ENCODE peak calls at places on chromosomes 3 and 15, in nine cellular contexts. T is foreskin keratinocyte; U is RPMI7951; C is NCI-H1417; O is Daoy; W is GDM1; V is stimulated activated CD8-positive, alpha-beta memory T cell treated with anti-CD3 and anti-CD28 coated beads, Interleukin-12 subunit alpha, Interleukin-12 subunit beta, amount 100 ng/mL, for 4 hours; A is stimulated activated naive CD8-positive, alpha-beta T cell treated with anti-CD3 and anti-CD28 coated beads, Interleukin-15, amount 100 ng/mL, for 72 hours; B is GM06990. R is an unnamed sample.

GRCh38 chr3:186413615-186414415 is 51.8 kb upstream of the DGKG start:
- DNase-seq in T (no peak), V (peak; percentile 4), C (peak; percentile 92), W (no peak), B (peak; percentile 52), U (peak; percentile 15), O (peak; percentile 21), A (no peak), R (peak; percentile 21)

GRCh38 chr3:9214599-9214998 is 34.8 kb downstream of the SRGAP3 start:
- DNase-seq in U (peak; percentile 88), V (no peak), W (no peak), B (no peak), C (no peak), O (peak; percentile 57), A (no peak), T (peak; percentile 42), R (peak; percentile 70)

GRCh38 chr3:126480864-126481263 is 5.2 kb upstream of the ZXDC start:
- DNase-seq in T (no peak), V (no peak), B (no peak), A (no peak), O (no peak), W (no peak), U (no peak), C (no peak), R (no peak)

GRCh38 chr3:107264888-107265287 is 112.4 kb upstream of the CCDC54 start:
- DNase-seq in B (no peak), U (no peak), T (no peak), W (no peak), O (no peak), C (peak; percentile 10), A (no peak), V (no peak), R (no peak)

GRCh38 chr3:117706037-117706436 is 996.5 kb downstream of the TUSC7 start:
- DNase-seq in T (peak; percentile 80), U (peak; percentile 1), A (no peak), C (no peak), V (no peak), O (peak; percentile 17), B (no peak), W (no peak), R (no peak)

GRCh38 chr3:157089455-157090221 is 70.3 kb downstream of the CCNL1 start:
- DNase-seq in W (no peak), T (peak; percentile 56), A (no peak), B (peak; percentile 28), C (no peak), O (peak; percentile 79), U (peak; percentile 57), V (no peak), R (peak; percentile 63)

GRCh38 chr15:98728107-98728810 is 79.9 kb downstream of the IGF1R start:
- DNase-seq in C (peak; percentile 13), A (no peak), T (no peak), O (peak; percentile 19), V (no peak), B (no peak), U (no peak), W (no peak), R (no peak)

GRCh38 chr3:65854606-65855304 is 184.0 kb downstream of the MAGI1 start:
- DNase-seq in V (no peak), T (peak; percentile 61), C (peak; percentile 88), O (peak; percentile 34), A (no peak), U (peak; percentile 41), W (no peak), B (peak; percentile 36), R (peak; percentile 47)

GRCh38 chr15:87949934-87950298 is 306.6 kb downstream of the NTRK3 start:
- DNase-seq in A (no peak), W (no peak), B (no peak), C (no peak), O (no peak), T (no peak), U (no peak), V (no peak), R (no peak)

GRCh38 chr15:68596691-68597090 is 17.9 kb downstream of the CORO2B start:
- DNase-seq in V (no peak), A (no peak), O (no peak), T (no peak), W (no peak), U (no peak), B (no peak), C (no peak), R (no peak)

GRCh38 chr3:69370945-69371301 is 15.0 kb downstream of the FRMD4B start:
- DNase-seq in T (peak; percentile 85), U (no peak), B (no peak), A (no peak), C (no peak), O (no peak), V (no peak), W (no peak), R (peak; percentile 78)

GRCh38 chr3:126716057-126716456 is 12.0 kb downstream of the CHCHD6 start:
- DNase-seq in V (no peak), B (no peak), T (no peak), U (no peak), O (no peak), C (no peak), A (no peak), W (no peak), R (no peak)

GRCh38 chr3:52851348-52851747 is 16.5 kb upstream of the MUSTN1 start:
- DNase-seq in C (peak; percentile 72), V (no peak), A (peak; percentile 42), O (peak; percentile 16), U (peak; percentile 43), B (no peak), W (no peak), T (no peak), R (peak; percentile 65)

GRCh38 chr15:49847937-49848823 is 227.3 kb downstream of the DTWD1 start:
- DNase-seq in A (no peak), U (peak; percentile 85), B (no peak), C (no peak), T (no peak), O (peak; percentile 47), W (no peak), V (no peak), R (peak; percentile 96)

GRCh38 chr3:51955893-51956770 is 951 bp downstream of the GPR62 start:
- DNase-seq in A (peak; percentile 56), B (no peak), T (no peak), W (no peak), U (no peak), O (peak; percentile 36), C (no peak), V (no peak), R (no peak)

GRCh38 chr15:80977627-80978036 is 12.0 kb downstream of the MESD start:
- DNase-seq in V (no peak), B (no peak), U (peak; percentile 30), T (no peak), W (peak; percentile 32), A (peak; percentile 24), O (peak; percentile 58), C (peak; percentile 60), R (no peak)

GRCh38 chr3:179149951-179150350 is 1.8 kb downstream of the PIK3CA start:
- DNase-seq in U (peak; percentile 1), B (no peak), C (no peak), O (no peak), A (no peak), V (no peak), T (no peak), W (no peak), R (no peak)

GRCh38 chr15:88324241-88325065 is 67.9 kb upstream of the NTRK3 start:
- DNase-seq in T (no peak), V (no peak), U (peak; percentile 33), A (no peak), B (no peak), O (no peak), W (no peak), C (no peak), R (no peak)

GRCh38 chr3:134367412-134367811 is 6.8 kb downstream of the AMOTL2 start:
- DNase-seq in O (no peak), B (no peak), W (no peak), A (no peak), U (no peak), C (no peak), T (no peak), V (no peak), R (no peak)

GRCh38 chr15:63436872-63437375 is 55.3 kb upstream of the CA12 start:
- DNase-seq in U (peak; percentile 87), C (peak; percentile 82), W (peak; percentile 17), A (peak; percentile 77), V (peak; percentile 28), T (peak; percentile 22), O (peak; percentile 81), B (no peak), R (peak; percentile 76)

GRCh38 chr3:188711898-188712256 is 459.9 kb upstream of the TPRG1 start:
- DNase-seq in W (peak; percentile 52), A (no peak), V (no peak), C (no peak), U (no peak), B (no peak), T (no peak), O (no peak), R (no peak)

GRCh38 chr3:181860243-181860642 is 148.5 kb downstream of the SOX2 start:
- DNase-seq in U (no peak), V (no peak), A (no peak), B (no peak), W (no peak), T (no peak), C (peak; percentile 36), O (no peak), R (no peak)

GRCh38 chr3:48236531-48236930 is 4.4 kb upstream of the ZNF589 start:
- DNase-seq in W (no peak), U (no peak), A (no peak), B (no peak), C (no peak), O (no peak), V (no peak), T (no peak), R (no peak)

GRCh38 chr3:52487050-52487787 is 7.9 kb upstream of the STAB1 start:
- DNase-seq in A (no peak), T (no peak), C (no peak), V (no peak), W (no peak), O (no peak), B (no peak), U (no peak), R (no peak)

GRCh38 chr3:173770796-173771573 is 373.4 kb downstream of the NLGN1 start:
- DNase-seq in O (no peak), W (no peak), B (no peak), V (no peak), U (no peak), A (no peak), C (no peak), T (no peak), R (no peak)

GRCh38 chr3:8885806-8886205 is 77.5 kb downstream of the RAD18 start:
- DNase-seq in A (no peak), U (no peak), B (no peak), C (peak; percentile 37), O (no peak), W (no peak), T (no peak), V (no peak), R (no peak)

GRCh38 chr3:134904333-134904771 is 109.3 kb downstream of the EPHB1 start:
- DNase-seq in C (no peak), O (peak; percentile 59), V (no peak), B (peak; percentile 72), W (no peak), U (no peak), T (no peak), A (peak; percentile 50), R (no peak)

GRCh38 chr3:127479449-127479848 is 111.1 kb downstream of the TPRA1 start:
- DNase-seq in U (no peak), A (no peak), C (peak; percentile 69), O (no peak), B (no peak), V (no peak), T (no peak), W (no peak), R (no peak)

GRCh38 chr3:16439163-16439847 is 74.2 kb downstream of the RFTN1 start:
- DNase-seq in U (no peak), C (no peak), T (no peak), B (no peak), O (no peak), V (no peak), W (no peak), A (no peak), R (no peak)

GRCh38 chr3:143237036-143237688 is 117.6 kb downstream of the CHST2 start:
- DNase-seq in U (peak; percentile 58), T (no peak), C (peak; percentile 21), A (no peak), B (no peak), O (peak; percentile 18), V (no peak), W (no peak), R (no peak)

GRCh38 chr3:4950351-4950784 is 28.9 kb upstream of the BHLHE40 start:
- DNase-seq in A (no peak), W (no peak), C (no peak), T (no peak), B (no peak), U (no peak), O (no peak), V (no peak), R (no peak)

R was measured in HT1080.